ENCODE peak calls at places on chromosomes 4 and X, in eight cellular contexts. A, Z, D, P, W, F, B and E are unnamed samples.

GRCh38 chrX:44343412-44343942 is at the start of gene EFHC2:
- DNase-seq in P (no peak), A (peak), W (peak), Z (peak), F (peak), B (peak), D (no peak), E (peak)

GRCh38 chr4:85221606-85222005 is 253.3 kb upstream of the ARHGAP24 start:
- DNase-seq in Z (no peak), F (no peak), P (no peak), W (no peak), A (no peak), B (no peak), D (no peak), E (no peak)

GRCh38 chrX:21756785-21757529 is 959 bp downstream of the SMPX start:
- DNase-seq in A (no peak), B (no peak), W (no peak), F (no peak), Z (no peak), P (no peak), D (no peak), E (peak)

GRCh38 chr4:184644553-184645307 is 4.5 kb downstream of the CASP3 start:
- DNase-seq in Z (no peak), D (peak), W (no peak), P (no peak), F (no peak), A (no peak), B (no peak), E (no peak)

GRCh38 chr4:96016615-96017299 is 176.9 kb downstream of the PDHA2 start:
- DNase-seq in W (no peak), A (no peak), B (no peak), P (no peak), Z (no peak), F (no peak), D (peak), E (peak)

GRCh38 chr4:145061325-145061920 is 36.6 kb downstream of the ANAPC10 start:
- DNase-seq in P (no peak), F (no peak), W (no peak), Z (no peak), A (no peak), B (no peak), D (peak), E (peak)

GRCh38 chr4:106160560-106160959 is 155.4 kb downstream of the TBCK start:
- DNase-seq in W (no peak), D (no peak), A (no peak), F (no peak), P (no peak), B (no peak), Z (no peak), E (peak)

GRCh38 chr4:23332266-23332665 is 557.6 kb downstream of the PPARGC1A start:
- DNase-seq in D (no peak), A (no peak), P (no peak), W (no peak), Z (no peak), B (no peak), F (no peak), E (no peak)

GRCh38 chr4:91366561-91366960 is 937.2 kb upstream of the GRID2 start:
- DNase-seq in B (no peak), D (no peak), F (no peak), W (no peak), Z (no peak), P (no peak), A (no peak), E (no peak)

GRCh38 chr4:107778784-107779530 is 45.8 kb upstream of the SGMS2 start:
- DNase-seq in Z (no peak), F (no peak), B (no peak), P (no peak), D (no peak), A (no peak), W (no peak), E (no peak)

GRCh38 chr4:84472154-84472553 is 26.9 kb downstream of the NKX6-1 start:
- DNase-seq in F (no peak), W (no peak), Z (no peak), B (no peak), D (no peak), A (no peak), P (no peak), E (no peak)

GRCh38 chr4:176400816-176401461 is 81.2 kb downstream of the SPCS3 start:
- DNase-seq in F (no peak), D (peak), P (peak), Z (no peak), W (no peak), B (no peak), A (no peak), E (no peak)

GRCh38 chrX:52933976-52934703 is 24.2 kb downstream of the FAM156A start:
- DNase-seq in B (no peak), A (no peak), D (no peak), F (no peak), Z (no peak), P (no peak), W (no peak), E (no peak)

GRCh38 chr4:135227842-135228241 is 1026.3 kb upstream of the PABPC4L start:
- DNase-seq in F (no peak), B (no peak), W (no peak), P (no peak), D (no peak), A (no peak), Z (no peak), E (no peak)

GRCh38 chr4:170011921-170012628 is 14.1 kb downstream of the MFAP3L start:
- DNase-seq in F (no peak), Z (no peak), B (no peak), W (peak), P (no peak), A (no peak), D (no peak), E (no peak)

GRCh38 chrX:10582215-10582733 is 38.1 kb downstream of the MID1 start:
- DNase-seq in W (no peak), P (no peak), D (peak), B (no peak), F (no peak), A (no peak), Z (no peak), E (peak)

GRCh38 chr4:119733431-119733830 is 104.8 kb upstream of the PDE5A start:
- DNase-seq in W (no peak), B (no peak), P (no peak), F (no peak), Z (no peak), A (no peak), D (peak), E (no peak)

GRCh38 chr4:81652069-81652478 is 180.4 kb upstream of the RASGEF1B start:
- DNase-seq in W (no peak), F (no peak), D (no peak), B (no peak), P (no peak), A (no peak), Z (no peak), E (no peak)

GRCh38 chr4:67912051-67912450 is 28.2 kb upstream of the TMPRSS11D start:
- DNase-seq in P (no peak), A (no peak), D (no peak), Z (no peak), B (no peak), W (no peak), F (no peak), E (no peak)

GRCh38 chrX:13489451-13489850 is 80.0 kb upstream of the EGFL6 start:
- DNase-seq in B (no peak), A (peak), Z (peak), D (peak), F (no peak), P (no peak), W (no peak), E (peak)

GRCh38 chr4:167578906-167579305 is 344.6 kb upstream of the SPOCK3 start:
- DNase-seq in B (no peak), P (no peak), W (no peak), D (no peak), A (no peak), F (no peak), Z (no peak), E (peak)

DNA sequence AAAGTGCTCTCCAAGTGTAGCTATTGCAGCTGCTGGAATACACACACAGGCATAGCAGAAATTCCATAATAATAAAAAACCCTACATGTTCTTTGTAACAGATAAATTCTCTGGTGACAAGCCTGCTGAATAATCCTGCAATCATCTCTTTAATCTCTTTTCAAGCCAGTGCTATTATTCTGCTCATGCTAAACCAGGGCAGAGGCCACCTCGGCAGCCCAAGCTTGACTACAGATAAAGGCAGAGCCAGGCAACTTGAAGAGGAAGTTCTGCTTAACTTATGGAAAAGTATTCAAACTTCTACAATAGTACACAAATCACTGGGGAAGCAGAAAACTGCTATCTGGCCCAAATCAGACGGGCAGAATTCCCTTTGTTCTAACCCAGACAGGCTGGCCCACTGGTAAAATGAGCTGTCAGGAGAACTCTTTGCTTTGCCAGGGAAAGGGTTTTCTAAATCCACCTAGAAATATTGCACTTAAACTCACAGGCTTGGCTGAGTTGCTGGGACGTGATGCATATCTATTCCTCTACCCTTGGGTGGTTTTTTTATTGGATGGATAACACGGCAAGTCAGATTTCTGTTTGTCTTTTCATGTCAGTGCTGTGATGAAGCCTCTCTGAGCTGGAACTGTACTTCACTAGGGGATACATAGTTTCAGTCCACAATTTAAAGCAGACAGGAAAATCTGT is 70.5 kb downstream of the GATB start:
- DNase-seq in Z (no peak), W (no peak), D (peak), A (no peak), P (peak), F (no peak), B (no peak), E (peak)
- H3K4me3 ChIP-seq in Z (no peak), W (no peak), D (peak), A (no peak), P (no peak), F (no peak), B (no peak), E (no peak)

GRCh38 chr4:76251448-76252270 is at the start of gene FAM47E:
- DNase-seq in P (no peak), B (peak), D (no peak), W (peak), F (peak), A (peak), Z (peak), E (peak)
- H3K4me3 ChIP-seq in P (peak), B (peak), D (peak), W (peak), F (peak), A (peak), Z (peak), E (peak)

GRCh38 chr4:2390146-2390545 is 28.3 kb downstream of the ZFYVE28 start:
- DNase-seq in W (peak), B (no peak), D (no peak), A (no peak), P (no peak), Z (no peak), F (no peak), E (no peak)
- H3K4me3 ChIP-seq in W (no peak), B (no peak), D (no peak), A (no peak), P (no peak), Z (no peak), F (no peak), E (no peak)

DNA sequence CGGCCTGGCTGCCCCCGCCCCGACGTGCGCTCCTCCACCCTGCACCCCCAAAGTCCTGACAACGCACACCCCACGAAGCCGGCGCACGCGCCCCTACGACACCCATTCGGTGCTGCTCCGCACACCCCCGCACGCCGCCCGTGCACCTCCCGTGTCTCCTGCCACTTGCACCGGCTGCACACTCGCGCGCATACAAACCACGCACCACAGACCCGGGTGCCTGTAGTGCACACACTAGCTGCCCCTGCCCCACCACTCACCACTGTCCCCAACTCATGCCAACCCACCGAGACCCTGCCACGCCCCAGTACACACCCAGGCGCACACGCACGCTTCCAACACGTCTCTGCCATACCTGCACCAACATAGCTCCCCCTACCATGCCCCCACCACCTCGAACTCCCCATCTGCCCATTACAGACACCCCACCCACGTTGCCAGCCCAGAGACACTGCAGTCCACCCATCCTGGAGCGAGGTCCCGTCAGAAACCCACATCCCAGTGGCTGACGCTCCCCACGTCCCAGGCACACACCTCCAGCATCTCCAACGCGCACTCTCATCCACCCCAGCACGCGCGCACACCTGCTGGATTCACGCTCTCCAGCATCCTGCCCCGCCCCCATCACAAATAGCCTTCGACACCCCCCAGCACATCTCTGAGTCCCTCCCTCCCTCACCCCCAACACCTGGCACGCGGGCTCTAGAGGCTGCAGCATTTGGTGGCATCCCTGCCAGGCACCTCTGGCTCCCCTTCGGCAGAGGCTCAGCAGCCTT is 4.2 kb upstream of the DUSP9 start:
- DNase-seq in P (no peak), W (no peak), F (no peak), A (peak), Z (no peak), D (no peak), B (no peak), E (no peak)
- H3K4me3 ChIP-seq in P (no peak), W (no peak), F (no peak), A (no peak), Z (no peak), D (no peak), B (no peak), E (no peak)

DNA sequence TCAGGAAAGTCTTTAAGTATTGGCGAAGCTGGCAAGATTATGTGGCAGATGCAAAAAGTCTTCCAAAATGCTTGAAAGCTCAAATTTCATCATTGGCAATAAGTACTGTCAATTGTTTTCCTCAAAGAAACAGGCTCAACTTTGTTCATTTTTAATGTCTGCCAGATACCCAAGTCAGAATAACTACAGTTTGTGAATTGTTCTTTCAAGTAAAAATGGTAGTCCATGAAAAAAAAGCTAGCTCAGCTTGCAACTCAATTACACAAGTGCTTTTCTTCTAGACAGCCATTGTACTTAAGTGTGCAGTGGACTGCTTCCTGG is 70.5 kb downstream of the AFF1 start:
- DNase-seq in A (no peak), W (peak), F (no peak), Z (no peak), B (no peak), P (no peak), D (no peak), E (no peak)
- H3K4me3 ChIP-seq in A (peak), W (no peak), F (peak), Z (peak), B (peak), P (no peak), D (peak), E (no peak)